ENCODE peak calls at places on chromosome 16, in four cellular contexts. One of them, this sample, is unnamed. For H3K4me1, the result is how much of the 10 kb centered on the place peaks cover.

GRCh38 chr16:50067290-50067853 is 1.6 kb downstream of the HEATR3 start:
- DNase-seq in heart left ventricle: peak
- DNase-seq in cardiac muscle cell: peak
- DNase-seq in prostate gland: no peak
- DNase-seq in this sample: no peak

GRCh38 chr16:1492082-1492922 is 858 bp upstream of the TELO2 start:
- DNase-seq in cardiac muscle cell: no peak
- DNase-seq in prostate gland: no peak
- DNase-seq in heart left ventricle: no peak
- DNase-seq in this sample: no peak

GRCh38 chr16:57834936-57835335 is 32.6 kb upstream of the KIFC3 start:
- DNase-seq in heart left ventricle: no peak
- DNase-seq in prostate gland: no peak
- DNase-seq in cardiac muscle cell: peak
- DNase-seq in this sample: no peak

GRCh38 chr16:30526137-30526822 is at the start of gene ZNF768:
- DNase-seq in heart left ventricle: no peak
- DNase-seq in cardiac muscle cell: no peak
- DNase-seq in prostate gland: no peak
- DNase-seq in this sample: peak

GRCh38 chr16:51359141-51359960 is 208.3 kb upstream of the SALL1 start:
- DNase-seq in heart left ventricle: no peak
- DNase-seq in cardiac muscle cell: no peak
- DNase-seq in prostate gland: no peak
- DNase-seq in this sample: peak

GRCh38 chr16:30958164-30959083 is 870 bp downstream of the SETD1A start:
- DNase-seq in prostate gland: no peak
- DNase-seq in heart left ventricle: peak
- DNase-seq in cardiac muscle cell: peak
- DNase-seq in this sample: peak

GRCh38 chr16:58284488-58284887 is 10.3 kb downstream of the PRSS54 start:
- DNase-seq in heart left ventricle: no peak
- DNase-seq in cardiac muscle cell: no peak
- DNase-seq in prostate gland: no peak
- DNase-seq in this sample: no peak

GRCh38 chr16:80932725-80933124 is 74.0 kb downstream of the CMC2 start:
- DNase-seq in prostate gland: peak
- DNase-seq in cardiac muscle cell: peak
- DNase-seq in heart left ventricle: peak
- DNase-seq in this sample: peak

GRCh38 chr16:19524866-19525723 is 1.4 kb downstream of the CCP110 start:
- DNase-seq in cardiac muscle cell: no peak
- DNase-seq in prostate gland: no peak
- DNase-seq in heart left ventricle: no peak
- DNase-seq in this sample: no peak

GRCh38 chr16:53689636-53690035 is 14.0 kb downstream of the RPGRIP1L start:
- DNase-seq in prostate gland: no peak
- DNase-seq in heart left ventricle: no peak
- DNase-seq in cardiac muscle cell: no peak
- DNase-seq in this sample: no peak

GRCh38 chr16:69796285-69797118 is 34.4 kb downstream of the WWP2 start:
- DNase-seq in prostate gland: peak
- DNase-seq in cardiac muscle cell: peak
- DNase-seq in heart left ventricle: peak
- DNase-seq in this sample: peak

GRCh38 chr16:80663078-80663477 is 122.3 kb downstream of the DYNLRB2 start:
- DNase-seq in cardiac muscle cell: no peak
- DNase-seq in heart left ventricle: no peak
- DNase-seq in prostate gland: no peak
- DNase-seq in this sample: no peak

GRCh38 chr16:53984936-53985335 is 281.0 kb downstream of the FTO start:
- DNase-seq in prostate gland: peak
- DNase-seq in heart left ventricle: no peak
- DNase-seq in cardiac muscle cell: no peak
- DNase-seq in this sample: peak

GRCh38 chr16:75580-76501 is 2.2 kb upstream of the MPG start:
- DNase-seq in heart left ventricle: peak
- DNase-seq in prostate gland: no peak
- DNase-seq in cardiac muscle cell: peak
- DNase-seq in this sample: peak

GRCh38 chr16:35195173-35195863 is 1735.9 kb downstream of the TP53TG3F start:
- DNase-seq in prostate gland: no peak
- DNase-seq in heart left ventricle: no peak
- DNase-seq in cardiac muscle cell: no peak
- DNase-seq in this sample: no peak

GRCh38 chr16:81214745-81215166 is 23.7 kb upstream of the BCO1 start:
- DNase-seq in heart left ventricle: no peak
- DNase-seq in cardiac muscle cell: peak
- DNase-seq in prostate gland: no peak
- DNase-seq in this sample: peak

GRCh38 chr16:73125860-73126259 is 77.9 kb upstream of the ZFHX3 start:
- DNase-seq in prostate gland: no peak
- DNase-seq in heart left ventricle: no peak
- DNase-seq in cardiac muscle cell: peak
- DNase-seq in this sample: peak

GRCh38 chr16:65305588-65305987 is 183.7 kb upstream of the CDH11 start:
- DNase-seq in cardiac muscle cell: no peak
- DNase-seq in prostate gland: no peak
- DNase-seq in heart left ventricle: no peak
- DNase-seq in this sample: no peak

GRCh38 chr16:75620326-75621169 is 2.5 kb downstream of the ADAT1 start:
- DNase-seq in prostate gland: no peak
- DNase-seq in cardiac muscle cell: no peak
- DNase-seq in heart left ventricle: no peak
- DNase-seq in this sample: no peak

GRCh38 chr16:50741225-50741807 is 570 bp upstream of the CYLD start:
- DNase-seq in prostate gland: no peak
- DNase-seq in heart left ventricle: peak
- DNase-seq in cardiac muscle cell: no peak
- DNase-seq in this sample: peak

GRCh38 chr16:56748191-56748590 is 18.3 kb downstream of the NUP93 start:
- DNase-seq in heart left ventricle: no peak
- DNase-seq in cardiac muscle cell: no peak
- DNase-seq in prostate gland: no peak
- DNase-seq in this sample: no peak

GRCh38 chr16:662095-662494 is 5.8 kb upstream of the RHOT2 start:
- DNase-seq in cardiac muscle cell: no peak
- DNase-seq in heart left ventricle: no peak
- DNase-seq in prostate gland: no peak
- DNase-seq in this sample: no peak

GRCh38 chr16:17729820-17730219 is 259.1 kb upstream of the XYLT1 start:
- DNase-seq in cardiac muscle cell: no peak
- DNase-seq in prostate gland: no peak
- DNase-seq in heart left ventricle: no peak
- DNase-seq in this sample: no peak

GRCh38 chr16:83046664-83047063 is 419.9 kb downstream of the CDH13 start:
- DNase-seq in cardiac muscle cell: peak
- DNase-seq in heart left ventricle: no peak
- DNase-seq in prostate gland: no peak
- DNase-seq in this sample: no peak

GRCh38 chr16:14071576-14072271 is 605 bp downstream of the MRTFB start:
- DNase-seq in cardiac muscle cell: no peak
- DNase-seq in heart left ventricle: no peak
- DNase-seq in prostate gland: peak
- DNase-seq in this sample: no peak

GRCh38 chr16:50246299-50247122 is 19.8 kb upstream of the ADCY7 start:
- DNase-seq in heart left ventricle: no peak
- DNase-seq in cardiac muscle cell: no peak
- DNase-seq in prostate gland: no peak
- DNase-seq in this sample: no peak

GRCh38 chr16:54847207-54847606 is 83.5 kb upstream of the IRX5 start:
- DNase-seq in cardiac muscle cell: no peak
- DNase-seq in prostate gland: peak
- DNase-seq in heart left ventricle: no peak
- DNase-seq in this sample: no peak

GRCh38 chr16:57253410-57253927 is 8.4 kb downstream of the ARL2BP start:
- DNase-seq in prostate gland: no peak
- DNase-seq in cardiac muscle cell: no peak
- DNase-seq in heart left ventricle: no peak
- DNase-seq in this sample: no peak

GRCh38 chr16:60203525-60204124 is 1469.5 kb upstream of the GOT2 start:
- DNase-seq in prostate gland: no peak
- DNase-seq in cardiac muscle cell: peak
- DNase-seq in heart left ventricle: no peak
- DNase-seq in this sample: no peak

GRCh38 chr16:54798267-54798666 is 132.4 kb upstream of the IRX5 start:
- DNase-seq in prostate gland: no peak
- DNase-seq in cardiac muscle cell: no peak
- DNase-seq in heart left ventricle: no peak
- DNase-seq in this sample: no peak

GRCh38 chr16:57266531-57267268 is 17.8 kb downstream of the PLLP start:
- DNase-seq in prostate gland: peak
- DNase-seq in cardiac muscle cell: peak
- DNase-seq in heart left ventricle: no peak
- DNase-seq in this sample: peak

GRCh38 chr16:27238016-27238587 is 30.5 kb downstream of the NSMCE1 start:
- DNase-seq in heart left ventricle: peak
- DNase-seq in cardiac muscle cell: no peak
- DNase-seq in prostate gland: no peak
- DNase-seq in this sample: no peak
- H3K4me1 ChIP-seq in heart left ventricle: under half
- H3K4me1 ChIP-seq in cardiac muscle cell: under half
- H3K4me1 ChIP-seq in prostate gland: under half
- H3K4me1 ChIP-seq in this sample: under half

GRCh38 chr16:12132850-12133249 is 156.3 kb downstream of the SNX29 start:
- DNase-seq in cardiac muscle cell: no peak
- DNase-seq in heart left ventricle: no peak
- DNase-seq in prostate gland: no peak
- DNase-seq in this sample: no peak
- H3K27ac ChIP-seq in cardiac muscle cell: peak
- H3K27ac ChIP-seq in heart left ventricle: no peak
- H3K27ac ChIP-seq in prostate gland: no peak
- H3K27ac ChIP-seq in this sample: no peak

DNA sequence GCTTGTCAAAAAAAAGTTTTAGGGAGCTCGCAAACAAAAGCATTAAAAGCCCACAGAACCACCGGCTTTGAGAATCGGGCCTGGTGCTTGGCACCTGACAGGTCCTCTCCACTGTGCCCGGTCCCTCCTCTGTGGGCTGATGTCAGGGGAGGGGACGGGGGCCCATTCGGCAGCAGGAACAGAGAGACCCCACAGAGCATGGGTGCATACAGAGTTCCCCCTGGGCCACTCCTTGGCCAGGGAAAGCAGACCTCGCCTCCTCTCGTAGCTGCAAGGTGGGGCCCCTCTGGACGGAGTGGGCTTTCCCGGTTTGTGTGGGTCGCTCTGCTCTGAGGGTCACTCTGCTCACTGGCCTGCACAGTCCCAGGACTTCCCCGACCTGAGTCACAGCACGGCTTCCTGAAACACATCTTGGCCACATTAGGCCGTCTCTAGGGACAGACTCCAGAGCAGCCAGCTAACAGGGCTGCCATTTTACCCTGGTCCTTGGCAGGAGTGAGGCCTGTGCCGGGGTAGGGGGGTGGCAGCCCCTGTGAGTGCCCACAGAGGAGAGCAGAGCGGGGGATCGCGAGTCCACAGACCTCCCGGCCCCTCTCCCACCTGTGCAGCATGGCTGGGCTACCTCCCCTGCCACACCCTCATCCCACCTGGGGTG is 11.1 kb downstream of the CBFA2T3 start:
- DNase-seq in cardiac muscle cell: no peak
- DNase-seq in heart left ventricle: no peak
- DNase-seq in prostate gland: no peak
- DNase-seq in this sample: no peak
- H3K4me1 ChIP-seq in cardiac muscle cell: under half
- H3K4me1 ChIP-seq in heart left ventricle: under half
- H3K4me1 ChIP-seq in prostate gland: under half
- H3K4me1 ChIP-seq in this sample: under half

GRCh38 chr16:77310877-77311276 is 111.7 kb downstream of the SYCE1L start:
- DNase-seq in heart left ventricle: no peak
- DNase-seq in prostate gland: no peak
- DNase-seq in cardiac muscle cell: no peak
- DNase-seq in this sample: no peak

GRCh38 chr16:77304134-77304533 is 104.9 kb downstream of the SYCE1L start:
- DNase-seq in heart left ventricle: no peak
- DNase-seq in prostate gland: no peak
- DNase-seq in cardiac muscle cell: no peak
- DNase-seq in this sample: no peak

GRCh38 chr16:77306050-77306616 is 106.9 kb downstream of the SYCE1L start:
- DNase-seq in cardiac muscle cell: no peak
- DNase-seq in prostate gland: no peak
- DNase-seq in heart left ventricle: no peak
- DNase-seq in this sample: no peak

GRCh38 chr16:77304883-77305282 is 105.7 kb downstream of the SYCE1L start:
- DNase-seq in prostate gland: no peak
- DNase-seq in cardiac muscle cell: no peak
- DNase-seq in heart left ventricle: no peak
- DNase-seq in this sample: no peak

GRCh38 chr16:77307764-77308561 is 108.8 kb downstream of the SYCE1L start:
- DNase-seq in prostate gland: no peak
- DNase-seq in cardiac muscle cell: peak
- DNase-seq in heart left ventricle: no peak
- DNase-seq in this sample: no peak
- H3K27ac ChIP-seq in prostate gland: no peak
- H3K27ac ChIP-seq in cardiac muscle cell: no peak
- H3K27ac ChIP-seq in heart left ventricle: no peak
- H3K27ac ChIP-seq in this sample: no peak

GRCh38 chr16:3025032-3026002 is 1.5 kb downstream of the THOC6 start:
- DNase-seq in prostate gland: no peak
- DNase-seq in heart left ventricle: no peak
- DNase-seq in cardiac muscle cell: no peak
- DNase-seq in this sample: no peak

GRCh38 chr16:3026609-3027487 is 3.0 kb downstream of the THOC6 start:
- DNase-seq in prostate gland: no peak
- DNase-seq in heart left ventricle: no peak
- DNase-seq in cardiac muscle cell: no peak
- DNase-seq in this sample: peak

GRCh38 chr16:3023669-3024478 is at the start of the genes HCFC1R1 and THOC6:
- DNase-seq in heart left ventricle: peak
- DNase-seq in prostate gland: peak
- DNase-seq in cardiac muscle cell: peak
- DNase-seq in this sample: peak

GRCh38 chr16:3027488-3027795 is 3.6 kb downstream of the THOC6 start:
- DNase-seq in heart left ventricle: no peak
- DNase-seq in cardiac muscle cell: no peak
- DNase-seq in prostate gland: no peak
- DNase-seq in this sample: no peak

GRCh38 chr16:3026003-3026378 is 2.2 kb downstream of the THOC6 start:
- DNase-seq in cardiac muscle cell: no peak
- DNase-seq in heart left ventricle: no peak
- DNase-seq in prostate gland: no peak
- DNase-seq in this sample: no peak
- H3K4me1 ChIP-seq in cardiac muscle cell: under half
- H3K4me1 ChIP-seq in heart left ventricle: under half
- H3K4me1 ChIP-seq in prostate gland: under half
- H3K4me1 ChIP-seq in this sample: half or more